ENCODE peak calls at places on chromosome 16, in seven cellular contexts. T is thoracic aorta; R is activated CD8-positive, alpha-beta memory T cell treated with anti-CD3 and anti-CD28 coated beads for 48 hours; W is stimulated activated CD8-positive, alpha-beta memory T cell treated with anti-CD3 and anti-CD28 coated beads, Interleukin-4, amount 100 ng/mL, for 48 hours; A is transverse colon; J is mesendoderm; C is keratinocyte. Q is an unnamed sample.

GRCh38 chr16:24538756-24539294 is 541 bp upstream of the RBBP6 start:
- DNase-seq in R (no peak), T (no peak), C (peak; percentile 35), A (no peak), J (no peak), W (no peak), Q (peak; percentile 4)

GRCh38 chr16:85820604-85821372 is 21.3 kb downstream of the COX4I1 start:
- DNase-seq in A (no peak), T (no peak), C (no peak), W (no peak), R (no peak), J (no peak), Q (no peak)

GRCh38 chr16:66681676-66682075 is 14.9 kb downstream of the CMTM4 start:
- DNase-seq in W (no peak), T (no peak), J (no peak), R (no peak), A (no peak), C (no peak), Q (no peak)

GRCh38 chr16:68338326-68339119 is 27.7 kb downstream of the PRMT7 start:
- DNase-seq in T (no peak), R (no peak), J (no peak), A (no peak), C (no peak), W (no peak), Q (no peak)

GRCh38 chr16:29198731-29199521 is 207.6 kb downstream of the NPIPB11 start:
- DNase-seq in T (no peak), W (no peak), A (peak; percentile 7), J (no peak), R (no peak), C (no peak), Q (no peak)

GRCh38 chr16:86542756-86543750 is 12.0 kb downstream of the MTHFSD start:
- DNase-seq in J (no peak), A (no peak), R (no peak), T (no peak), W (no peak), C (no peak), Q (no peak)

GRCh38 chr16:53052519-53053501 is at the start of gene CHD9NB:
- DNase-seq in A (peak; percentile 75), T (peak; percentile 11), W (peak; percentile 23), R (no peak), J (peak; percentile 49), C (peak; percentile 97), Q (no peak)

GRCh38 chr16:24499193-24499814 is 40.1 kb upstream of the RBBP6 start:
- DNase-seq in A (peak; percentile 30), C (no peak), J (peak; percentile 75), R (no peak), W (peak; percentile 37), T (no peak), Q (no peak)

GRCh38 chr16:84226026-84226425 is 13.8 kb downstream of the KCNG4 start:
- DNase-seq in J (no peak), C (no peak), A (no peak), T (no peak), R (no peak), W (no peak), Q (no peak)

GRCh38 chr16:24151482-24151939 is 104.6 kb upstream of the CACNG3 start:
- DNase-seq in T (no peak), R (no peak), J (peak; percentile 67), A (no peak), W (peak; percentile 36), C (no peak), Q (no peak)

GRCh38 chr16:149024-149675 is 3.3 kb upstream of the HBZ start:
- DNase-seq in A (no peak), J (no peak), T (no peak), C (no peak), W (no peak), R (no peak), Q (no peak)

GRCh38 chr16:67651847-67652246 is 6.9 kb downstream of the CARMIL2 start:
- DNase-seq in C (no peak), A (no peak), W (peak; percentile 22), R (no peak), J (no peak), T (no peak), Q (no peak)

GRCh38 chr16:86353934-86354333 is 156.4 kb upstream of the FOXF1 start:
- DNase-seq in C (no peak), A (no peak), T (no peak), R (no peak), J (no peak), W (no peak), Q (no peak)

GRCh38 chr16:67236551-67237395 is 9.8 kb downstream of the TMEM208 start:
- DNase-seq in J (peak; percentile 89), C (no peak), W (peak; percentile 95), A (peak; percentile 41), T (no peak), R (peak; percentile 73), Q (no peak)

GRCh38 chr16:82761236-82761635 is 134.5 kb downstream of the CDH13 start:
- DNase-seq in W (no peak), T (peak; percentile 90), J (no peak), C (peak; percentile 41), A (peak; percentile 27), R (no peak), Q (no peak)

GRCh38 chr16:69334696-69335095 is 4.3 kb upstream of the PDF start:
- DNase-seq in R (no peak), W (no peak), A (no peak), J (no peak), T (no peak), C (no peak), Q (no peak)

GRCh38 chr16:55249936-55250335 is 74.1 kb upstream of the IRX6 start:
- DNase-seq in A (no peak), R (no peak), W (no peak), J (no peak), T (no peak), C (no peak), Q (no peak)

GRCh38 chr16:58125781-58126335 is 3.3 kb downstream of the CFAP20 start:
- DNase-seq in T (no peak), W (no peak), C (no peak), R (no peak), A (no peak), J (peak; percentile 26), Q (no peak)

GRCh38 chr16:50238314-50238713 is 28.0 kb upstream of the ADCY7 start:
- DNase-seq in T (no peak), A (no peak), W (no peak), R (no peak), J (no peak), C (no peak), Q (no peak)

GRCh38 chr16:16014329-16015224 is 65.2 kb downstream of the ABCC1 start:
- DNase-seq in W (no peak), T (peak; percentile 86), A (peak; percentile 24), C (no peak), J (no peak), R (no peak), Q (no peak)

GRCh38 chr16:912684-913613 is 57.8 kb downstream of the LMF1 start:
- DNase-seq in J (no peak), T (no peak), W (no peak), C (no peak), R (no peak), A (no peak), Q (no peak)

GRCh38 chr16:77148121-77148520 is 42.9 kb upstream of the MON1B start:
- DNase-seq in T (no peak), C (no peak), J (no peak), W (no peak), R (no peak), A (no peak), Q (no peak)

GRCh38 chr16:24975428-24975889 is 39.7 kb downstream of the ARHGAP17 start:
- DNase-seq in T (no peak), J (no peak), A (no peak), R (no peak), W (no peak), C (no peak), Q (no peak)

GRCh38 chr16:70526403-70526802 is 2.8 kb downstream of the SF3B3 start:
- DNase-seq in W (no peak), C (no peak), R (no peak), J (no peak), T (no peak), A (no peak), Q (no peak)

GRCh38 chr16:1723450-1724147 is 17.6 kb downstream of the MAPK8IP3 start:
- DNase-seq in W (peak; percentile 64), C (no peak), R (no peak), A (peak; percentile 54), T (no peak), J (peak; percentile 33), Q (no peak)

GRCh38 chr16:46733319-46733830 is 14.8 kb downstream of the MYLK3 start:
- DNase-seq in W (no peak), C (no peak), T (no peak), J (no peak), A (no peak), R (no peak), Q (no peak)

GRCh38 chr16:50297301-50298074 is 31.1 kb downstream of the ADCY7 start:
- DNase-seq in W (no peak), R (no peak), A (peak; percentile 5), T (no peak), C (no peak), J (no peak), Q (no peak)

GRCh38 chr16:26665166-26665939 is 401.4 kb upstream of the C16orf82 start:
- DNase-seq in C (no peak), J (no peak), A (no peak), R (no peak), W (peak; percentile 48), T (no peak), Q (no peak)

GRCh38 chr16:76287466-76287865 is 10.3 kb downstream of the CNTNAP4 start:
- DNase-seq in T (no peak), J (no peak), R (no peak), W (no peak), C (no peak), A (no peak), Q (no peak)

GRCh38 chr16:85637808-85638186 is 24.7 kb downstream of the GSE1 start:
- DNase-seq in R (no peak), J (no peak), W (no peak), A (no peak), C (no peak), T (no peak), Q (no peak)

GRCh38 chr16:85329999-85330693 is 217.9 kb upstream of the CIBAR2 start:
- DNase-seq in C (no peak), J (peak; percentile 49), A (no peak), R (no peak), W (no peak), T (no peak), Q (no peak)

GRCh38 chr16:61306204-61306603 is 730.0 kb downstream of the CDH8 start:
- DNase-seq in R (no peak), W (no peak), T (no peak), J (no peak), A (no peak), C (no peak), Q (no peak)

GRCh38 chr16:49649013-49649785 is 206.7 kb downstream of the ZNF423 start:
- DNase-seq in A (no peak), W (no peak), J (no peak), T (no peak), R (no peak), C (no peak), Q (no peak)

GRCh38 chr16:11836653-11837244 is 14.6 kb downstream of the RSL1D1 start:
- DNase-seq in R (no peak), W (no peak), J (peak; percentile 86), A (no peak), T (no peak), C (no peak), Q (no peak)

GRCh38 chr16:68756250-68757051 is 19.4 kb downstream of the CDH1 start:
- DNase-seq in T (no peak), R (no peak), A (peak; percentile 83), C (peak; percentile 100), W (peak; percentile 85), J (peak; percentile 79), Q (no peak)

GRCh38 chr16:53433930-53434435 is 288 bp upstream of the RBL2 start:
- DNase-seq in A (no peak), C (no peak), R (no peak), W (no peak), J (peak; percentile 90), T (no peak), Q (no peak)

GRCh38 chr16:12902511-12903324 is 1.3 kb downstream of the SHISA9 start:
- DNase-seq in W (no peak), A (no peak), C (no peak), J (peak; percentile 83), T (no peak), R (no peak), Q (no peak)

GRCh38 chr16:73298562-73298961 is 250.6 kb upstream of the ZFHX3 start:
- DNase-seq in R (no peak), J (peak; percentile 92), T (no peak), W (no peak), C (no peak), A (no peak), Q (peak; percentile 7)

Q was measured in iPS DF 6.9.